ENCODE peak calls at places on chromosome 6, in ten cellular contexts. One of them, this sample, is unnamed.

GRCh38 chr6:142071981-142072380 is 60.7 kb upstream of the GJE1 start:
- DNase-seq in endothelial cell of umbilical vein: no peak
- DNase-seq in prostate gland: no peak
- DNase-seq in lower leg skin: no peak
- DNase-seq in omental fat pad: no peak
- DNase-seq in natural killer cell: no peak
- DNase-seq in B cell: no peak
- DNase-seq in GM23338: peak
- DNase-seq in endothelial cell: no peak
- DNase-seq in tibial artery: no peak
- DNase-seq in this sample: no peak

GRCh38 chr6:15527838-15528617 is 134.8 kb downstream of the DTNBP1 start:
- DNase-seq in natural killer cell: no peak
- DNase-seq in prostate gland: no peak
- DNase-seq in tibial artery: no peak
- DNase-seq in endothelial cell of umbilical vein: no peak
- DNase-seq in B cell: no peak
- DNase-seq in lower leg skin: peak
- DNase-seq in omental fat pad: no peak
- DNase-seq in endothelial cell: no peak
- DNase-seq in GM23338: no peak
- DNase-seq in this sample: no peak

GRCh38 chr6:14770572-14770971 is 475.3 kb upstream of the JARID2 start:
- DNase-seq in endothelial cell of umbilical vein: no peak
- DNase-seq in omental fat pad: no peak
- DNase-seq in natural killer cell: no peak
- DNase-seq in endothelial cell: no peak
- DNase-seq in prostate gland: no peak
- DNase-seq in tibial artery: no peak
- DNase-seq in GM23338: no peak
- DNase-seq in B cell: no peak
- DNase-seq in lower leg skin: no peak
- DNase-seq in this sample: no peak

GRCh38 chr6:7846971-7847818 is 63.4 kb downstream of the TXNDC5 start:
- DNase-seq in prostate gland: no peak
- DNase-seq in B cell: no peak
- DNase-seq in natural killer cell: no peak
- DNase-seq in endothelial cell of umbilical vein: peak
- DNase-seq in endothelial cell: no peak
- DNase-seq in GM23338: peak
- DNase-seq in lower leg skin: no peak
- DNase-seq in tibial artery: no peak
- DNase-seq in omental fat pad: no peak
- DNase-seq in this sample: no peak

GRCh38 chr6:112058673-112059072 is 4.8 kb downstream of the CCN6 start:
- DNase-seq in natural killer cell: no peak
- DNase-seq in endothelial cell: no peak
- DNase-seq in endothelial cell of umbilical vein: no peak
- DNase-seq in omental fat pad: no peak
- DNase-seq in GM23338: no peak
- DNase-seq in B cell: no peak
- DNase-seq in prostate gland: no peak
- DNase-seq in lower leg skin: no peak
- DNase-seq in tibial artery: no peak
- DNase-seq in this sample: no peak

GRCh38 chr6:43821101-43821886 is 51.3 kb downstream of the VEGFA start:
- DNase-seq in endothelial cell: no peak
- DNase-seq in omental fat pad: no peak
- DNase-seq in prostate gland: no peak
- DNase-seq in lower leg skin: no peak
- DNase-seq in tibial artery: no peak
- DNase-seq in GM23338: no peak
- DNase-seq in B cell: no peak
- DNase-seq in natural killer cell: no peak
- DNase-seq in endothelial cell of umbilical vein: no peak
- DNase-seq in this sample: no peak

GRCh38 chr6:104625536-104625935 is 234.2 kb downstream of the HACE1 start:
- DNase-seq in prostate gland: peak
- DNase-seq in GM23338: no peak
- DNase-seq in lower leg skin: no peak
- DNase-seq in B cell: no peak
- DNase-seq in endothelial cell: no peak
- DNase-seq in omental fat pad: no peak
- DNase-seq in natural killer cell: no peak
- DNase-seq in endothelial cell of umbilical vein: no peak
- DNase-seq in tibial artery: no peak
- DNase-seq in this sample: no peak

GRCh38 chr6:157520986-157521664 is 140.1 kb downstream of the ZDHHC14 start:
- DNase-seq in natural killer cell: no peak
- DNase-seq in endothelial cell of umbilical vein: no peak
- DNase-seq in omental fat pad: no peak
- DNase-seq in B cell: no peak
- DNase-seq in tibial artery: no peak
- DNase-seq in GM23338: no peak
- DNase-seq in prostate gland: no peak
- DNase-seq in endothelial cell: no peak
- DNase-seq in lower leg skin: no peak
- DNase-seq in this sample: no peak

GRCh38 chr6:15308445-15309213 is 62.8 kb downstream of the JARID2 start:
- DNase-seq in lower leg skin: no peak
- DNase-seq in endothelial cell of umbilical vein: peak
- DNase-seq in endothelial cell: no peak
- DNase-seq in prostate gland: no peak
- DNase-seq in B cell: no peak
- DNase-seq in GM23338: no peak
- DNase-seq in natural killer cell: no peak
- DNase-seq in omental fat pad: no peak
- DNase-seq in tibial artery: no peak
- DNase-seq in this sample: no peak

GRCh38 chr6:22451960-22452359 is 117.4 kb upstream of the HDGFL1 start:
- DNase-seq in natural killer cell: no peak
- DNase-seq in GM23338: no peak
- DNase-seq in omental fat pad: no peak
- DNase-seq in endothelial cell: no peak
- DNase-seq in B cell: no peak
- DNase-seq in tibial artery: no peak
- DNase-seq in prostate gland: no peak
- DNase-seq in lower leg skin: no peak
- DNase-seq in endothelial cell of umbilical vein: no peak
- DNase-seq in this sample: no peak

GRCh38 chr6:20712011-20712410 is 177.8 kb downstream of the CDKAL1 start:
- DNase-seq in omental fat pad: no peak
- DNase-seq in tibial artery: no peak
- DNase-seq in endothelial cell of umbilical vein: peak
- DNase-seq in natural killer cell: no peak
- DNase-seq in GM23338: no peak
- DNase-seq in endothelial cell: no peak
- DNase-seq in B cell: no peak
- DNase-seq in lower leg skin: no peak
- DNase-seq in prostate gland: no peak
- DNase-seq in this sample: no peak

GRCh38 chr6:137973201-137973600 is 106.1 kb downstream of the TNFAIP3 start:
- DNase-seq in tibial artery: no peak
- DNase-seq in endothelial cell of umbilical vein: no peak
- DNase-seq in omental fat pad: no peak
- DNase-seq in GM23338: no peak
- DNase-seq in prostate gland: no peak
- DNase-seq in lower leg skin: no peak
- DNase-seq in endothelial cell: no peak
- DNase-seq in natural killer cell: no peak
- DNase-seq in B cell: no peak
- DNase-seq in this sample: no peak

GRCh38 chr6:137976430-137976829 is 109.4 kb downstream of the TNFAIP3 start:
- DNase-seq in B cell: no peak
- DNase-seq in omental fat pad: no peak
- DNase-seq in prostate gland: no peak
- DNase-seq in lower leg skin: no peak
- DNase-seq in endothelial cell of umbilical vein: no peak
- DNase-seq in natural killer cell: no peak
- DNase-seq in tibial artery: no peak
- DNase-seq in GM23338: no peak
- DNase-seq in endothelial cell: no peak
- DNase-seq in this sample: no peak

GRCh38 chr6:137977206-137977605 is 110.1 kb downstream of the TNFAIP3 start:
- DNase-seq in omental fat pad: no peak
- DNase-seq in endothelial cell: no peak
- DNase-seq in GM23338: no peak
- DNase-seq in tibial artery: no peak
- DNase-seq in natural killer cell: no peak
- DNase-seq in prostate gland: no peak
- DNase-seq in endothelial cell of umbilical vein: no peak
- DNase-seq in lower leg skin: no peak
- DNase-seq in B cell: no peak
- DNase-seq in this sample: no peak

GRCh38 chr6:137977814-137978213 is 110.8 kb downstream of the TNFAIP3 start:
- DNase-seq in tibial artery: no peak
- DNase-seq in B cell: no peak
- DNase-seq in omental fat pad: no peak
- DNase-seq in natural killer cell: no peak
- DNase-seq in endothelial cell of umbilical vein: no peak
- DNase-seq in GM23338: no peak
- DNase-seq in endothelial cell: no peak
- DNase-seq in prostate gland: no peak
- DNase-seq in lower leg skin: no peak
- DNase-seq in this sample: no peak

GRCh38 chr6:137975058-137975940 is 108.2 kb downstream of the TNFAIP3 start:
- DNase-seq in tibial artery: no peak
- DNase-seq in lower leg skin: no peak
- DNase-seq in endothelial cell of umbilical vein: peak
- DNase-seq in endothelial cell: no peak
- DNase-seq in B cell: peak
- DNase-seq in prostate gland: no peak
- DNase-seq in GM23338: peak
- DNase-seq in omental fat pad: no peak
- DNase-seq in natural killer cell: no peak
- DNase-seq in this sample: no peak
- TF ChIP-seq CTCF in tibial artery: peak
- TF ChIP-seq CTCF in lower leg skin: no peak
- TF ChIP-seq CTCF in endothelial cell of umbilical vein: no peak
- TF ChIP-seq CTCF in endothelial cell: no peak
- TF ChIP-seq CTCF in B cell: peak
- TF ChIP-seq CTCF in prostate gland: peak
- TF ChIP-seq CTCF in GM23338: peak
- TF ChIP-seq CTCF in omental fat pad: no peak
- TF ChIP-seq CTCF in natural killer cell: peak
- TF ChIP-seq CTCF in this sample: no peak

GRCh38 chr6:35259946-35260626 is 551 bp downstream of the ZNF76 start:
- DNase-seq in endothelial cell of umbilical vein: no peak
- DNase-seq in prostate gland: peak
- DNase-seq in GM23338: peak
- DNase-seq in B cell: peak
- DNase-seq in endothelial cell: peak
- DNase-seq in natural killer cell: peak
- DNase-seq in omental fat pad: peak
- DNase-seq in tibial artery: peak
- DNase-seq in lower leg skin: peak
- DNase-seq in this sample: no peak

GRCh38 chr6:35260642-35261570 is 1.4 kb downstream of the ZNF76 start:
- DNase-seq in lower leg skin: peak
- DNase-seq in GM23338: no peak
- DNase-seq in prostate gland: no peak
- DNase-seq in omental fat pad: no peak
- DNase-seq in natural killer cell: no peak
- DNase-seq in tibial artery: no peak
- DNase-seq in endothelial cell of umbilical vein: no peak
- DNase-seq in endothelial cell: no peak
- DNase-seq in B cell: no peak
- DNase-seq in this sample: no peak

GRCh38 chr6:35259194-35259945 is at the start of gene ZNF76:
- DNase-seq in omental fat pad: peak
- DNase-seq in endothelial cell of umbilical vein: peak
- DNase-seq in GM23338: peak
- DNase-seq in natural killer cell: peak
- DNase-seq in endothelial cell: peak
- DNase-seq in lower leg skin: peak
- DNase-seq in prostate gland: peak
- DNase-seq in tibial artery: peak
- DNase-seq in B cell: peak
- DNase-seq in this sample: peak

GRCh38 chr6:35258336-35258735 is 1.2 kb upstream of the ZNF76 start:
- DNase-seq in prostate gland: no peak
- DNase-seq in lower leg skin: peak
- DNase-seq in natural killer cell: no peak
- DNase-seq in tibial artery: no peak
- DNase-seq in GM23338: no peak
- DNase-seq in endothelial cell: no peak
- DNase-seq in omental fat pad: no peak
- DNase-seq in endothelial cell of umbilical vein: no peak
- DNase-seq in B cell: no peak
- DNase-seq in this sample: no peak

GRCh38 chr6:35258858-35259193 is 709 bp upstream of the ZNF76 start:
- DNase-seq in endothelial cell: peak
- DNase-seq in GM23338: peak
- DNase-seq in B cell: no peak
- DNase-seq in endothelial cell of umbilical vein: no peak
- DNase-seq in omental fat pad: no peak
- DNase-seq in natural killer cell: no peak
- DNase-seq in prostate gland: no peak
- DNase-seq in tibial artery: peak
- DNase-seq in lower leg skin: no peak
- DNase-seq in this sample: peak
- TF ChIP-seq CTCF in endothelial cell: no peak
- TF ChIP-seq CTCF in GM23338: no peak
- TF ChIP-seq CTCF in B cell: peak
- TF ChIP-seq CTCF in endothelial cell of umbilical vein: no peak
- TF ChIP-seq CTCF in omental fat pad: no peak
- TF ChIP-seq CTCF in natural killer cell: no peak
- TF ChIP-seq CTCF in prostate gland: no peak
- TF ChIP-seq CTCF in tibial artery: no peak
- TF ChIP-seq CTCF in lower leg skin: no peak
- TF ChIP-seq CTCF in this sample: no peak

GRCh38 chr6:116444092-116444491 is 17.1 kb upstream of the CALHM6 start:
- DNase-seq in tibial artery: no peak
- DNase-seq in omental fat pad: no peak
- DNase-seq in B cell: peak
- DNase-seq in endothelial cell: no peak
- DNase-seq in lower leg skin: no peak
- DNase-seq in prostate gland: no peak
- DNase-seq in endothelial cell of umbilical vein: peak
- DNase-seq in GM23338: peak
- DNase-seq in natural killer cell: no peak
- DNase-seq in this sample: no peak
- TF ChIP-seq CTCF in tibial artery: peak
- TF ChIP-seq CTCF in omental fat pad: no peak
- TF ChIP-seq CTCF in B cell: peak
- TF ChIP-seq CTCF in endothelial cell: peak
- TF ChIP-seq CTCF in lower leg skin: no peak
- TF ChIP-seq CTCF in prostate gland: peak
- TF ChIP-seq CTCF in endothelial cell of umbilical vein: peak
- TF ChIP-seq CTCF in GM23338: peak
- TF ChIP-seq CTCF in natural killer cell: peak
- TF ChIP-seq CTCF in this sample: peak

DNA sequence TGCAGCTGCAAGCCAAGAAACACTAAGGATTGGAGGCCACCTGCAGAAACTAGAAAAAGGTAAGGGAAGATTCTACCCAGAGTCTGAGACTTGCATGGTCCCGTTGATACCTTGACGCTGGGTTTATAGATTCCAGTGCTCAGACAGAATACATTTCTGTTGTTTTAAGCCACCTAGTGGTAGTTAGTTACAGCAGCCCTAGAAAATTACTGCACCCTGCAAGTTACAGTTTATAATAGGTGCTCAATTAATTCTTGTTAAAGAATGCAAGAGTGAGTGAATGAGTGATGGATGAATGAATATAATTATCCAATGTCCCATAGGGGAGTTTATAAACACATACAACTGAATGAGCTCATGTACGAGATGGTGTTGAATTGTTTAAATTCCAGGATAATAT is 453.1 kb upstream of the SLC35B3 start:
- DNase-seq in natural killer cell: no peak
- DNase-seq in prostate gland: no peak
- DNase-seq in omental fat pad: no peak
- DNase-seq in endothelial cell: no peak
- DNase-seq in tibial artery: no peak
- DNase-seq in lower leg skin: no peak
- DNase-seq in B cell: no peak
- DNase-seq in GM23338: peak
- DNase-seq in endothelial cell of umbilical vein: no peak
- DNase-seq in this sample: no peak
- TF ChIP-seq CTCF in natural killer cell: no peak
- TF ChIP-seq CTCF in prostate gland: no peak
- TF ChIP-seq CTCF in omental fat pad: no peak
- TF ChIP-seq CTCF in endothelial cell: peak
- TF ChIP-seq CTCF in tibial artery: no peak
- TF ChIP-seq CTCF in lower leg skin: no peak
- TF ChIP-seq CTCF in B cell: no peak
- TF ChIP-seq CTCF in GM23338: peak
- TF ChIP-seq CTCF in endothelial cell of umbilical vein: no peak
- TF ChIP-seq CTCF in this sample: peak